ENCODE peak calls at places on chromosomes 6 and 20, in seven cellular contexts. E, K, Z, S, T, Q and C are unnamed samples.

GRCh38 chr6:38012573-38012972 is 193.0 kb downstream of the ZFAND3 start:
- DNase-seq in E (peak), K (peak), Z (no peak), S (no peak), T (peak), Q (no peak), C (peak)

GRCh38 chr20:46708172-46708860 is 1.1 kb upstream of the SLC2A10 start:
- DNase-seq in E (no peak), K (no peak), Z (no peak), S (no peak), T (no peak), Q (no peak), C (no peak)

GRCh38 chr6:115899883-115900282 is 160.8 kb downstream of the FRK start:
- DNase-seq in E (no peak), K (no peak), Z (no peak), S (no peak), T (no peak), Q (no peak), C (peak)

GRCh38 chr20:13753436-13754036 is 31.2 kb downstream of the ESF1 start:
- DNase-seq in E (no peak), K (no peak), Z (no peak), S (no peak), T (no peak), Q (no peak), C (no peak)

GRCh38 chr6:143536461-143536865 is 24.9 kb upstream of the FUCA2 start:
- DNase-seq in E (peak), K (no peak), Z (peak), S (peak), T (no peak), Q (peak), C (peak)

GRCh38 chr6:47145212-47145611 is 103.1 kb upstream of the ADGRF1 start:
- DNase-seq in E (no peak), K (no peak), Z (no peak), S (no peak), T (no peak), Q (no peak), C (no peak)

GRCh38 chr20:52889225-52889624 is 82.9 kb upstream of the TSHZ2 start:
- DNase-seq in E (no peak), K (no peak), Z (no peak), S (no peak), T (no peak), Q (no peak), C (no peak)

GRCh38 chr6:116012471-116012949 is 48.2 kb downstream of the FRK start:
- DNase-seq in E (peak), K (no peak), Z (no peak), S (no peak), T (no peak), Q (no peak), C (no peak)

GRCh38 chr20:18058661-18059467 is 1.1 kb upstream of the OVOL2 start:
- DNase-seq in E (no peak), K (no peak), Z (peak), S (no peak), T (peak), Q (no peak), C (no peak)

GRCh38 chr6:1377526-1378223 is 11.7 kb upstream of the FOXF2 start:
- DNase-seq in E (no peak), K (no peak), Z (no peak), S (no peak), T (no peak), Q (no peak), C (no peak)

GRCh38 chr6:75906871-75907270 is 157.8 kb downstream of the MYO6 start:
- DNase-seq in E (no peak), K (no peak), Z (no peak), S (no peak), T (no peak), Q (no peak), C (no peak)

GRCh38 chr6:137316626-137317025 is 97.4 kb upstream of the IFNGR1 start:
- DNase-seq in E (no peak), K (no peak), Z (no peak), S (no peak), T (no peak), Q (no peak), C (no peak)

GRCh38 chr6:122696079-122696478 is 83.4 kb upstream of the FABP7 start:
- DNase-seq in E (peak), K (no peak), Z (no peak), S (no peak), T (no peak), Q (no peak), C (no peak)

GRCh38 chr20:58651548-58651822 is 402 bp downstream of the STX16 start:
- DNase-seq in E (no peak), K (no peak), Z (no peak), S (no peak), T (peak), Q (no peak), C (no peak)

GRCh38 chr6:42569102-42570028 is 5.5 kb downstream of the UBR2 start:
- DNase-seq in E (peak), K (no peak), Z (no peak), S (no peak), T (no peak), Q (no peak), C (peak)

GRCh38 chr20:52083627-52084232 is 107.8 kb downstream of the ZFP64 start:
- DNase-seq in E (peak), K (peak), Z (no peak), S (no peak), T (peak), Q (peak), C (peak)

GRCh38 chr6:138099832-138100231 is 7.4 kb downstream of the PERP start:
- DNase-seq in E (peak), K (no peak), Z (no peak), S (no peak), T (no peak), Q (no peak), C (no peak)

GRCh38 chr6:107820571-107821261 is 3.4 kb downstream of the SCML4 start:
- DNase-seq in E (no peak), K (no peak), Z (no peak), S (no peak), T (no peak), Q (no peak), C (no peak)

GRCh38 chr20:49320460-49320859 is 42.6 kb upstream of the ZNFX1 start:
- DNase-seq in E (no peak), K (no peak), Z (no peak), S (no peak), T (peak), Q (no peak), C (no peak)

GRCh38 chr20:49601153-49601924 is 33.4 kb upstream of the PTGIS start:
- DNase-seq in E (no peak), K (no peak), Z (no peak), S (no peak), T (no peak), Q (no peak), C (no peak)

GRCh38 chr6:130713144-130713543 is 114.1 kb upstream of the SMLR1 start:
- DNase-seq in E (no peak), K (no peak), Z (no peak), S (no peak), T (no peak), Q (no peak), C (no peak)

GRCh38 chr6:29559524-29560287 is at the start of gene UBD:
- DNase-seq in E (no peak), K (no peak), Z (no peak), S (no peak), T (no peak), Q (no peak), C (peak)

GRCh38 chr6:157442296-157442695 is 61.3 kb downstream of the ZDHHC14 start:
- DNase-seq in E (peak), K (no peak), Z (no peak), S (no peak), T (no peak), Q (no peak), C (no peak)

GRCh38 chr6:132491881-132492280 is 21.0 kb downstream of the STX7 start:
- DNase-seq in E (no peak), K (no peak), Z (no peak), S (no peak), T (no peak), Q (no peak), C (no peak)

GRCh38 chr6:132490024-132490423 is 22.9 kb downstream of the STX7 start:
- DNase-seq in E (peak), K (no peak), Z (no peak), S (no peak), T (no peak), Q (peak), C (peak)

GRCh38 chr6:132491303-132491702 is 21.6 kb downstream of the STX7 start:
- DNase-seq in E (peak), K (no peak), Z (no peak), S (no peak), T (no peak), Q (peak), C (peak)

GRCh38 chr6:132489376-132489775 is 23.5 kb downstream of the STX7 start:
- DNase-seq in E (no peak), K (no peak), Z (no peak), S (no peak), T (no peak), Q (no peak), C (no peak)

GRCh38 chr6:132490478-132491204 is 22.3 kb downstream of the STX7 start:
- DNase-seq in E (no peak), K (no peak), Z (no peak), S (no peak), T (no peak), Q (no peak), C (peak)
- H3K4me3 ChIP-seq in E (no peak), K (no peak), Z (no peak), S (no peak), T (no peak), Q (peak), C (peak)

DNA sequence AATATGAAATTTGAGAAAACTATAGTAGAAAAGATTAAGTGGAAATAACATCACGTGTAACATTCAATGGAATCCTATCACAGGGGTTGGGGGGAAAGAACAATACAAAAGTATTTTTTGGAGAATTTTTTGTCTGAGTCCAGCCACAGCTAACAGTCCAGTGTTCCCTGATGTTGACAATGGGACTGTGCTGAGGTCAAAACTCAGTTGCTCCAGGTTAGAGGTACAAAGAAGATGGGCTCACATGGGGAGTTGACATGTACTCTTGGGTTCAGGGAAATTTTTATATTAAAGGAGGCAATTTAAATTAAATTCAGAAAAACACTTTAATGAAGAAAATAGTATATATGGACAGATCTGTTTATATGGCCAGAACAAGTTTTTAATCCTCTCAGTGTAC is 995 bp downstream of the MYCT1 start:
- DNase-seq in E (no peak), K (no peak), Z (no peak), S (no peak), T (no peak), Q (no peak), C (no peak)
- H3K4me3 ChIP-seq in E (no peak), K (no peak), Z (peak), S (peak), T (no peak), Q (peak), C (no peak)

GRCh38 chr20:34978092-34978744 is 22.6 kb downstream of the MYH7B start:
- DNase-seq in E (no peak), K (no peak), Z (no peak), S (peak), T (no peak), Q (no peak), C (no peak)
- H3K4me3 ChIP-seq in E (no peak), K (no peak), Z (no peak), S (peak), T (peak), Q (no peak), C (no peak)

DNA sequence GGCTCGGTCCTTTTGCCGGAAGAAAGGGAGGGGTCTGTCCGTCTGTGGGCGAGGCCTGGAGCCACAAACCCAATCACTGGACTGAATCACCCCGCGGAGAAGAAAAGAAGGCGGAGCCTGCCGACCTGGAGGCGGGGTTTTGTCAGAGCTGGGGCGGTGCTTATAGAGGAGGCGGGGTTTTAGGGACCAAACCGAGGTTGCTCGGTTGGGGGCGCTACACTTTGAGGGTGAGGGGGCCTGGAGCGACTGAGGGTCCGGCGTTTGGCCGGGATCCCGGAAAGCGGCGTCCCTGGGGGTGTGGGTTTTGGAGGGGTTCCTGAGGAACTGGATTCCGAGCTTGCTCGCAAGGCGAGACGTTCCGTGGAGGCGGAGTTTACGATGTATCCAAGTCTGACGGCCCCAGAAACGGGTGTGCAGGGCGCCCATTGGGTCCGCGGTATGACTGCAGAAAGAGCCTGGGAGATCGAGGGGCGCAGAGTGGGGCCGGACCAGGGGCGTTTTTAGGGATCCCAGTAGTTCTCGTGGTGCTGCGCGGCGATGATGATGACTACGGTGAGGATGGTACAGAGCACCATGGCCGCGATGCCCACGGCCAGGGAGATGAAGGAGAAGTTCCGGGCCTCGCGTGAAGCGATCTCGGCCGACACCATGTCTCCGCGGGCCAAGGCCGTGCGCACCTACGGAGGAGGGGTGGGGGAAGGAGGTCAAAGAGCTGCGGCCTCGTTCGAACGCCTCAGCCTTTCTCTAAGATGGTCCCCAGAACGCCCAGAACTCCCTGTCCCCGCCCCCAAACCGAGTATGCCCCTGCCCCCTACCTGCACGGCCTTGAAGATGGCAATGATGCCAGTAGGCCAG is 2.8 kb downstream of the PRRT1 start:
- DNase-seq in E (no peak), K (no peak), Z (peak), S (peak), T (no peak), Q (peak), C (no peak)
- H3K4me3 ChIP-seq in E (no peak), K (no peak), Z (peak), S (peak), T (no peak), Q (peak), C (no peak)